ENCODE peak calls at places on chromosomes 4 and X, in six cellular contexts. G is brain microvascular endothelial cell, N is kidney epithelial cell, Q is chondrocyte, I is WTC11, L is tibial artery. F is an unnamed sample.

GRCh38 chr4:15385928-15386327 is 41.9 kb upstream of the C1QTNF7 start:
- DNase-seq in G (no peak), Q (no peak), I (no peak), L (peak; percentile 89), N (no peak), F (no peak)

GRCh38 chr4:138775890-138776289 is 239.7 kb upstream of the NOCT start:
- DNase-seq in N (no peak), G (no peak), L (no peak), Q (no peak), I (no peak), F (no peak)

GRCh38 chr4:183541081-183542045 is 36.5 kb downstream of the ING2 start:
- DNase-seq in I (peak; percentile 49), L (no peak), G (no peak), N (no peak), Q (no peak), F (peak; percentile 21)

GRCh38 chrX:136725446-136726104 is 55.2 kb downstream of the ARHGEF6 start:
- DNase-seq in L (peak; percentile 73), Q (no peak), I (no peak), N (no peak), G (peak; percentile 54), F (no peak)

GRCh38 chr4:40301592-40301991 is 33.5 kb upstream of the CHRNA9 start:
- DNase-seq in L (peak; percentile 16), G (no peak), Q (no peak), N (no peak), I (no peak), F (no peak)

GRCh38 chr4:119984998-119985397 is 81.7 kb downstream of the MAD2L1 start:
- DNase-seq in I (no peak), Q (no peak), L (no peak), G (no peak), N (no peak), F (no peak)

GRCh38 chrX:97683256-97683655 is 799.5 kb downstream of the RPA4 start:
- DNase-seq in I (no peak), G (no peak), N (no peak), L (no peak), Q (no peak), F (no peak)

GRCh38 chr4:55396305-55397023 is 707 bp downstream of the TMEM165 start:
- DNase-seq in I (peak; percentile 67), G (no peak), L (peak; percentile 76), N (no peak), Q (no peak), F (no peak)

GRCh38 chr4:5892321-5893012 is 419 bp downstream of the CRMP1 start:
- DNase-seq in Q (no peak), L (no peak), I (no peak), N (no peak), G (no peak), F (no peak)

GRCh38 chr4:186948361-186949291 is 225.0 kb upstream of the FAT1 start:
- DNase-seq in L (no peak), N (no peak), I (peak; percentile 68), Q (no peak), G (peak; percentile 75), F (no peak)

GRCh38 chr4:186260117-186260503 is 5.9 kb upstream of the F11 start:
- DNase-seq in N (no peak), I (no peak), L (no peak), G (no peak), Q (no peak), F (no peak)

GRCh38 chrX:28586891-28587635 is at the start of gene IL1RAPL1:
- DNase-seq in G (peak; percentile 56), Q (no peak), N (peak; percentile 23), L (no peak), I (no peak), F (no peak)

GRCh38 chr4:27490315-27490714 is 629.7 kb downstream of the STIM2 start:
- DNase-seq in N (no peak), L (no peak), G (no peak), Q (no peak), I (no peak), F (no peak)

GRCh38 chr4:86592553-86593249 is 1.4 kb upstream of the PTPN13 start:
- DNase-seq in G (peak; percentile 35), L (no peak), I (no peak), Q (no peak), N (no peak), F (no peak)

GRCh38 chr4:118280501-118281218 is 72.1 kb downstream of the PRSS12 start:
- DNase-seq in L (no peak), N (no peak), G (peak; percentile 60), I (peak; percentile 47), Q (no peak), F (no peak)

GRCh38 chr4:7421356-7422097 is 13.2 kb downstream of the PSAPL1 start:
- DNase-seq in Q (peak; percentile 87), N (no peak), G (no peak), L (no peak), I (no peak), F (peak; percentile 13)

GRCh38 chr4:173494013-173494970 is 35.7 kb downstream of the HAND2 start:
- DNase-seq in Q (no peak), N (no peak), L (peak; percentile 74), G (peak; percentile 59), I (peak; percentile 78), F (peak; percentile 57)

GRCh38 chrX:1392376-1393130 is 640 bp upstream of the SLC25A6 start:
- DNase-seq in N (no peak), Q (peak; percentile 91), G (peak; percentile 40), L (peak; percentile 87), I (peak; percentile 57), F (no peak)

GRCh38 chr4:41639291-41639690 is 101.3 kb downstream of the LIMCH1 start:
- DNase-seq in N (no peak), I (no peak), L (no peak), Q (no peak), G (no peak), F (no peak)

GRCh38 chr4:73573794-73574528 is 46.3 kb downstream of the RASSF6 start:
- DNase-seq in Q (no peak), G (peak; percentile 69), I (peak; percentile 82), L (no peak), N (peak; percentile 56), F (peak; percentile 16)

GRCh38 chrX:10467793-10468192 is 152.6 kb downstream of the MID1 start:
- DNase-seq in L (no peak), I (no peak), G (peak; percentile 67), Q (no peak), N (no peak), F (no peak)

GRCh38 chr4:36187723-36188333 is 56.5 kb downstream of the ARAP2 start:
- DNase-seq in L (no peak), N (no peak), G (peak; percentile 4), I (peak; percentile 20), Q (no peak), F (no peak)

GRCh38 chr4:139768913-139769312 is 103.3 kb downstream of the MGST2 start:
- DNase-seq in Q (no peak), N (no peak), G (no peak), I (no peak), L (no peak), F (no peak)

GRCh38 chrX:2549874-2550273 is 49.1 kb upstream of the DHRSX start:
- DNase-seq in N (no peak), G (no peak), L (no peak), Q (no peak), I (no peak), F (no peak)

GRCh38 chrX:45699158-45699557 is 498.5 kb upstream of the DIPK2B start:
- DNase-seq in L (no peak), Q (no peak), N (no peak), G (no peak), I (no peak), F (no peak)

GRCh38 chrX:99798951-99799350 is 611.1 kb downstream of the PCDH19 start:
- DNase-seq in G (no peak), L (no peak), Q (no peak), N (no peak), I (no peak), F (no peak)

DNA sequence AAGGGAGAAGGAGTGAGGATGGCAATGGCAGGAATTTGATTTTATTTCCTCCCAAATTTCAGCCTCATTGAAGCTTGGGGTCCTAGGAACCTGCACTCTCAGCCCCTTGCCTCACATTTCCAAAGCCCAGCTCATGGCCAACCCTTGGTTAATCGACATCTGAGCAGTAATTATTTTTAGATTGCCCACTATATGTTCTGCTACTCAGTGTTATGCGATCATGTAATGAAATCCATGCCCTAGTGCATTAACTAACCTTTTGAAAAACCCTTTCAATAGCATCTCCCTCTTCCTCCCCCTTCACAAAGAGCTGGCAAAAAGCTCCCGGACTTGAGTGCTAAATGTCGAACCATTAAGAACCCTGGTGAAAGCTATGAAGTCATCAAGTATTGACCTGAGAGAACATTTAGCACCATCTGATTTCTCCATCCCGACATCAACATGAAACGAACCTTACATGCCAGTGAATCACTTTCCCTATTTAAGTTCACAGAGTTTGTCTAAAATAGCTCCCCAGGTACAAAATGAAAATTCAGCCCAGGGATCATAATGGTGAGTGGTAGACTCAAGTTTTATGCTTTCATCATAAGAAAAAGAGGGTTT is 59.2 kb upstream of the RPS6KA3 start:
- DNase-seq in I (no peak), N (no peak), L (no peak), G (no peak), Q (no peak), F (no peak)
- TF ChIP-seq CTCF in I (no peak), N (no peak), L (no peak), G (no peak), Q (no peak), F (no peak)

DNA sequence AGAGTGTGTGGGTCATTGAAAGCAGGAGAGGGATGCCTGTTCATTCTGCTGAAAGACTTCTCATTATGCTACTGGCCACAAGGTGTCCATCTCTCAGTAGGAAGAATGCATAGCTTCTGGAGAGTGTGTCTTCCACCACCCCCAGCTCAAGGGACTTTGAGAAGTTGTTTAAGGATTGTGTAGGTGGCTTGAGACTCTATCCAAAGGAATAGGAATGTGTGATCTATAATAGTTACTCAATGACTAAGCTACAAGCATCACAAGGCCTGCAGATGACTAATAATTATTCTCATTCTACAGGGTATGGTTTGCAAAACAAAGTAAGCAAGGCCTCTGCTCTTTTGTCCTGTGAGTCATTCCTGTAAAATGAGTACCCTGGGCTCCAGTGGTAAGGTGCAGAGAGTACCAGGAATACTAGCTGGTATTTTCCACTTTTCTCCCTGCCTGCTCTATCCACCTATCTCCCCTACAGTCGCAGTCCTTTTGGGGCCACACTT is 279.8 kb upstream of the BOD1L1 start:
- DNase-seq in N (peak; percentile 99), I (no peak), L (no peak), G (peak; percentile 97), Q (no peak), F (no peak)
- TF ChIP-seq CTCF in N (peak; percentile 40), I (no peak), L (no peak), G (peak; percentile 74), Q (peak; percentile 79), F (no peak)

DNA sequence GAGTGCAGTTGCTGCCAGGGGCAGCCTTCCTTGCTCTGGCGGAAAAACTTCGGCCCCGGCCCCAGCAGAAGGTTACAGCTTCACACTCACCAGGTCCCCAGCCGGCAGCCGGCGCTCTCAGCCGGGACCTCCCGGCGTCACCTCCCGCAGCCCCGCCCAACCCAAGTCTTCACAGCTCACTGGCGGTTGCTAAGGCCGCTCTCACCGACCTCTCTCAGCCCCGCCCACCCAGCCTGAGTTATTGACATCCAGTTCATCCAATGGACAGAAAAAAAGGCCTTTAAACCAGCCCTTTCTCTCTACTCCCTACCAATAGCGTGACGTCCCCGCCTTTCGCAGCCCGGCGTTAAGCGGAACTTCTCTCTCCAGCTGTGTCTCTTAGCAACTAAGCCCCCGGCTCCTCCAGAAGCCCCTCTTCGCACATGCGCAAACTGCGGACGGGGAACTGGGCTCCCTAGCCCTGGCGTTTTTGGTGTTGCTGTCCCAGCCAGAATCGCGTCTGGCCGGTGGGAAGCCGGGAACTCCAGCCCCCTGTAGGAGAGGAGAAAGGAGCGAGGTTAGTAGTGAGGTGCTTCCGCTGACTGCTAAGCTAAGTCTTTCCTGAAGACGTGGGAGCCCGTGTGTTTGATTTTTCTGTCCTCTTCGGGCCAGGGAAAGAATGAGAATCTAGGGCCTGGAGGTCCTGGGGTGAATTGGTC is at the start of gene BBS12:
- DNase-seq in N (peak; percentile 95), Q (peak; percentile 99), G (peak; percentile 100), I (peak; percentile 100), L (peak; percentile 99), F (peak; percentile 80)
- TF ChIP-seq CTCF in N (peak; percentile 75), Q (peak; percentile 73), G (peak; percentile 68), I (no peak), L (no peak), F (peak; percentile 34)

GRCh38 chr4:46123872-46124755 is at the start of gene GABRG1:
- DNase-seq in N (no peak), L (no peak), Q (no peak), G (no peak), I (peak; percentile 71), F (no peak)
- TF ChIP-seq CTCF in N (no peak), L (no peak), Q (no peak), G (no peak), I (no peak), F (no peak)